ENCODE peak calls at places on chromosomes 13 and 19, in four cellular contexts. Z, H, B and V are unnamed samples.

GRCh38 chr13:29593605-29594297 is 1.7 kb downstream of the SLC7A1 start:
- DNase-seq in Z (no peak), H (no peak), B (no peak), V (no peak)

GRCh38 chr13:110382229-110382628 is 75.1 kb downstream of the COL4A2 start:
- DNase-seq in Z (no peak), H (no peak), B (no peak), V (no peak)

GRCh38 chr13:40058757-40059236 is 403.3 kb downstream of the COG6 start:
- DNase-seq in Z (no peak), H (no peak), B (no peak), V (no peak)

GRCh38 chr13:42715909-42716308 is 65.5 kb upstream of the FAM216B start:
- DNase-seq in Z (no peak), H (no peak), B (no peak), V (no peak)

GRCh38 chr19:7907122-7907521 is 3.4 kb downstream of the MAP2K7 start:
- DNase-seq in Z (no peak), H (no peak), B (no peak), V (no peak)

GRCh38 chr19:35168261-35168660 is 13.7 kb downstream of the FXYD5 start:
- DNase-seq in Z (no peak), H (no peak), B (no peak), V (peak)

GRCh38 chr19:40263440-40264313 is 21.5 kb downstream of the AKT2 start:
- DNase-seq in Z (no peak), H (no peak), B (no peak), V (no peak)

GRCh38 chr19:31913103-31913710 is 432.2 kb upstream of the ZNF507 start:
- DNase-seq in Z (no peak), H (no peak), B (no peak), V (no peak)

GRCh38 chr13:74678308-74678958 is 544.2 kb upstream of the KLF12 start:
- DNase-seq in Z (no peak), H (no peak), B (no peak), V (no peak)

GRCh38 chr13:66933994-66934393 is 296.1 kb downstream of the PCDH9 start:
- DNase-seq in Z (peak), H (peak), B (no peak), V (no peak)

GRCh38 chr19:39735688-39736087 is 2.1 kb downstream of the CLC start:
- DNase-seq in Z (no peak), H (no peak), B (no peak), V (no peak)

DNA sequence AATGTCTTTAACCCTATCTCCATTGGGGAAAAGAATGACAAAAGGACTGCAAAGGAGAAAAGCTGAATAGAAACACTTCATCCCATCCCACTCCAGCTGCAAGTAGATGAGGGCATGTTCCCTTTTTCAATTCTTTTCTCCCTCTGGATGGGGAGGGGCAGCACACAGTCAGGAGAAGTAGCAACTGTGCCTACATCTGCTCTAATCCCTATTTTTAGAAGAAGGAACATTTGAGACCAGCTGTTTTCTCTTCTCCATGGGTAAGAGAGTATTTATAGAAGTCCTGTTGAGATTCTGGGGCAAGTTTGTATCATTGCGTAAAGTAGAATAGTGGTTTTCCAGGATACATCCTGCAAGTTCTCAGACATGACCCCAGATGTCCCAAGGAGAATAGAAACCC is 9.3 kb upstream of the GTF3A start:
- DNase-seq in Z (no peak), H (no peak), B (no peak), V (no peak)
- TF ChIP-seq JUND in Z (no peak), H (no peak), B (no peak), V (no peak)

DNA sequence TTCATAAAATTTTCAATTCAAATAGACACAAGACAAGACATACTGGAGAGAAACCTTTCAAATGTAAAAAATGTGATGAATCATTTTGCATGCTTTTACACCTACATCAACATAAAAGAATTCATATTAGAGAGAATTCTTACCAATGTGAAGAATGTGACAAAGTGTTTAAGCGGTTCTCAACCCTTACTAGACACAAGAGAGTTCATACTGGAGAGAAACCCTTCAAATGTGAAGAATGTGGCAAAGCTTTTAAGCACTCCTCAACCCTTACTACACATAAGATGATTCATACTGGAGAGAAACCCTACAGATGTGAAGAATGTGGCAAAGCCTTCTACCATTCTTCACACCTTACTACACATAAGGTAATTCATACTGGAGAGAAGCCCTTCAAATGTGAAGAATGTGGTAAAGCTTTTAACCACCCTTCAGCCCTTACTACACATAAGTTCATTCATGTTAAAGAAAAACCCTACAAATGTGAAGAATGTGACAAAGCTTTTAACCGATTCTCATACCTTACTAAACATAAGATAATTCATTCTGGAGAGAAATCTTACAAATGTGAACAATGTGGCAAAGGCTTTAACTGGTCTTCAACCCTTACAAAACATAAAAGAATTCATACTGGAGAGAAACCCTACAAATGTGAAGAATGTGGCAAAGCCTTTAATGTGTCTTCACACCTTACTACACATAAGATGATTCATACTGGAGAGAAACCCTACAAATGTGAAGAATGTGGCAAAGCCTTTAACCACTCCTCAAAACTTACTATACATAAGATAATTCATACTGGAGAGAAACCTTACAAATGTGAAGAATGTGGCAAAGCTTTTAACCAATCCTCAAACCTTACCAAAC is 24.6 kb upstream of the ZNF431 start:
- DNase-seq in Z (no peak), H (no peak), B (no peak), V (no peak)
- TF ChIP-seq JUND in Z (no peak), H (no peak), B (no peak), V (no peak)

DNA sequence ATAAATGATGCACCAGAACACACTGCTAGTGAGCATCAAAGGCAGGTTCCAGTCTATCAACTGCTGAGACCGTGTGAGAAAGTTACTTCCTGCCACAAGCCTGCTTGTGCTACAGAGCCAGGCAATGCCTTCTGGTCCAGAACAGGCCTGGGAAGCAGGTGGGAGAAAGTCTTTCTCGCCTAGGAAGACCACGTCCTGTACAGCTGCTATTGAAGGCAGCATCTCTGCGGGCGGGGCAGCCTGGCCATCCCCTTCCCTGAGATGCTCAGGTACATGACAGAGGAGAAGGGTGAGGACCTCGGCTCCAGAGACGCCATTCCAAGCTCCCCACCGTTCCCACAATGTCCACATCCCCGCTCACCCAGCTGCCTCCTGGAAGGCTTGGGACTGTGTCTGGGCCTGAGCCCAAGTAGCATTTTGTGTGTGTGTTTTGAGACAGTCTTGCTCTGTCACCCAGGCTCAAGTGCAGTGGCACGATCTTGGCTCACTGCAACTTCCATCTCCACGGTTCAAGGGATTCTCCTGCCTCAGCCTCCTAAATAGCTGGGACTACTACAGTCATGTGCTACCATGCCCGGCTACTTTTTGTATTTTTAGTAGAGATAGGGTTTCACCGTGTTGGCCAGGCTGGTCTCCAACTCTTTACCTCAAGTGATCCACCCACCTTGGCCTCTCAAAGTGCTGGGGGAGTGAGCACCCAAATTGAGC is 3.4 kb downstream of the RFX1 start:
- DNase-seq in Z (no peak), H (no peak), B (no peak), V (no peak)
- TF ChIP-seq JUND in Z (no peak), H (no peak), B (no peak), V (no peak)

GRCh38 chr13:77113496-77113895 is 86.5 kb upstream of the FBXL3 start:
- DNase-seq in Z (no peak), H (no peak), B (no peak), V (no peak)
- TF ChIP-seq JUND in Z (no peak), H (no peak), B (no peak), V (no peak)

DNA sequence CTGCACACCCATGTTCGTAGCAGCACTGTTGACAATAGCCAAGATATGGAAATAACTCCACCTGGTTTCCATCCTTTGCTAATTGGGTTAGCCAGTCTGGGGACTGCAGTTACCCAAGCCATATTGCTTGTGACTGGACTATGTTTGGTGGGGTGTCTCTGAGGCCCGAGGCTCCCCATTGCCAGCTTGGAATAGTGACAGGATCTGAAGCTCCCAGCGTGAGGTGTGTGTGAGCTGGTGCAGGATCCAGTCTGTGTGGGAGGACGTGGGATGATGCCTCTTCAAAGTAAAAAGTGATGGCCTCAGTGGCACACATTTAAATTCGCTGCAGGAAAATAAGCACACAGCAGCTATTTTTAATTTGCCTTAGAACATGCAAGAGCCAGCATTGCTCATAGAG is 74.9 kb downstream of the TEX26 start:
- DNase-seq in Z (no peak), H (no peak), B (peak), V (no peak)
- TF ChIP-seq JUND in Z (no peak), H (no peak), B (no peak), V (no peak)

GRCh38 chr19:1513492-1514294 is 874 bp upstream of the ADAMTSL5 start:
- DNase-seq in Z (peak), H (peak), B (peak), V (peak)
- TF ChIP-seq JUND in Z (no peak), H (no peak), B (no peak), V (no peak)

DNA sequence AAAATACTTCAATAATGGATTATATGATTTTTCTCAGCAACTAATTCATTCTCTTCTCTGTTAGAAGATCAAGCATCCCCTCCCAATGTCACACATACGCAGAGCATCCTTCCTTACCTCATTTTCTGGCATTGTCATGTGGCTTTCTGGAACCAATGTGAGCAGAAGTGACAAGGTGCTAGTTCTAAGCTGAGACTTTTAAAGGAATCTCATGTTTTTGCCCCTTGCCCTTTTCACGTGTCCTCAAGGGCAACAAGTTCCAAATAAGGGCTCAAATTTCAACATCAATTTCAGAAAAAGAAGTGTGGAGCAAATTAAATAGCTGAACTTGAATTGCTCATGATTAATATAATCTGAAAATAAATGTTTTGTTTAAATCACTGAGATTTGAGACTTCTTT is 4.6 kb upstream of the PRR20A start:
- DNase-seq in Z (no peak), H (no peak), B (no peak), V (no peak)
- TF ChIP-seq JUND in Z (no peak), H (no peak), B (no peak), V (no peak)

GRCh38 chr19:50962245-50962644 is 7.1 kb downstream of the KLK6 start:
- DNase-seq in Z (no peak), H (no peak), B (no peak), V (no peak)
- TF ChIP-seq JUND in Z (no peak), H (no peak), B (no peak), V (no peak)

GRCh38 chr19:17659996-17660395 is 28.2 kb downstream of the UNC13A start:
- DNase-seq in Z (no peak), H (no peak), B (no peak), V (no peak)
- TF ChIP-seq JUND in Z (no peak), H (no peak), B (no peak), V (no peak)